ENCODE peak calls at places on chromosome 13, in seven cellular contexts. One of them, this sample, is unnamed.

GRCh38 chr13:30276178-30276577 is 31.2 kb downstream of the KATNAL1 start:
- DNase-seq in lung microvascular endothelial cell: no peak
- DNase-seq in Calu3: no peak
- DNase-seq in iris pigment epithelial cell: peak; percentile 30
- DNase-seq in GF-D8: no peak
- DNase-seq in T-helper 1 cell: no peak
- DNase-seq in lower leg skin: no peak
- DNase-seq in this sample: no peak

GRCh38 chr13:44331446-44331845 is 42.2 kb upstream of the SERP2 start:
- DNase-seq in lung microvascular endothelial cell: no peak
- DNase-seq in Calu3: no peak
- DNase-seq in iris pigment epithelial cell: peak; percentile 50
- DNase-seq in GF-D8: no peak
- DNase-seq in T-helper 1 cell: no peak
- DNase-seq in lower leg skin: no peak
- DNase-seq in this sample: no peak

GRCh38 chr13:46655727-46656180 is 102.8 kb downstream of the LRCH1 start:
- DNase-seq in lung microvascular endothelial cell: peak; percentile 52
- DNase-seq in Calu3: no peak
- DNase-seq in iris pigment epithelial cell: no peak
- DNase-seq in GF-D8: no peak
- DNase-seq in T-helper 1 cell: no peak
- DNase-seq in lower leg skin: no peak
- DNase-seq in this sample: peak; percentile 83

GRCh38 chr13:75226755-75227435 is 255.1 kb downstream of the TBC1D4 start:
- DNase-seq in lung microvascular endothelial cell: no peak
- DNase-seq in Calu3: no peak
- DNase-seq in iris pigment epithelial cell: peak; percentile 94
- DNase-seq in GF-D8: peak; percentile 50
- DNase-seq in T-helper 1 cell: no peak
- DNase-seq in lower leg skin: no peak
- DNase-seq in this sample: no peak

GRCh38 chr13:99385940-99386339 is 78.7 kb upstream of the GPR183 start:
- DNase-seq in lung microvascular endothelial cell: no peak
- DNase-seq in Calu3: no peak
- DNase-seq in iris pigment epithelial cell: no peak
- DNase-seq in GF-D8: no peak
- DNase-seq in T-helper 1 cell: no peak
- DNase-seq in lower leg skin: peak; percentile 12
- DNase-seq in this sample: no peak

GRCh38 chr13:112959206-112959605 is 9.8 kb upstream of the MCF2L start:
- DNase-seq in lung microvascular endothelial cell: peak; percentile 46
- DNase-seq in Calu3: no peak
- DNase-seq in iris pigment epithelial cell: no peak
- DNase-seq in GF-D8: no peak
- DNase-seq in T-helper 1 cell: no peak
- DNase-seq in lower leg skin: no peak
- DNase-seq in this sample: no peak

GRCh38 chr13:43227721-43228120 is 204.3 kb downstream of the DNAJC15 start:
- DNase-seq in lung microvascular endothelial cell: peak; percentile 45
- DNase-seq in Calu3: no peak
- DNase-seq in iris pigment epithelial cell: no peak
- DNase-seq in GF-D8: no peak
- DNase-seq in T-helper 1 cell: no peak
- DNase-seq in lower leg skin: no peak
- DNase-seq in this sample: no peak

GRCh38 chr13:105982219-105982618 is 553.2 kb downstream of the EFNB2 start:
- DNase-seq in lung microvascular endothelial cell: no peak
- DNase-seq in Calu3: no peak
- DNase-seq in iris pigment epithelial cell: no peak
- DNase-seq in GF-D8: no peak
- DNase-seq in T-helper 1 cell: no peak
- DNase-seq in lower leg skin: no peak
- DNase-seq in this sample: no peak

GRCh38 chr13:112592181-112592580 is 4.2 kb upstream of the TUBGCP3 start:
- DNase-seq in lung microvascular endothelial cell: no peak
- DNase-seq in Calu3: no peak
- DNase-seq in iris pigment epithelial cell: no peak
- DNase-seq in GF-D8: no peak
- DNase-seq in T-helper 1 cell: no peak
- DNase-seq in lower leg skin: no peak
- DNase-seq in this sample: no peak

GRCh38 chr13:58620171-58620570 is 988.6 kb downstream of the PCDH17 start:
- DNase-seq in lung microvascular endothelial cell: no peak
- DNase-seq in Calu3: no peak
- DNase-seq in iris pigment epithelial cell: no peak
- DNase-seq in GF-D8: no peak
- DNase-seq in T-helper 1 cell: no peak
- DNase-seq in lower leg skin: no peak
- DNase-seq in this sample: no peak

GRCh38 chr13:42997381-42997780 is 5.3 kb upstream of the EPSTI1 start:
- DNase-seq in lung microvascular endothelial cell: no peak
- DNase-seq in Calu3: no peak
- DNase-seq in iris pigment epithelial cell: peak; percentile 76
- DNase-seq in GF-D8: no peak
- DNase-seq in T-helper 1 cell: no peak
- DNase-seq in lower leg skin: no peak
- DNase-seq in this sample: no peak

GRCh38 chr13:36870050-36870692 is 49.9 kb downstream of the SMAD9 start:
- DNase-seq in lung microvascular endothelial cell: no peak
- DNase-seq in Calu3: no peak
- DNase-seq in iris pigment epithelial cell: no peak
- DNase-seq in GF-D8: no peak
- DNase-seq in T-helper 1 cell: no peak
- DNase-seq in lower leg skin: no peak
- DNase-seq in this sample: no peak

This sample was measured in breast epithelium.